ENCODE peak calls at places on chromosomes 1 and 21, in four cellular contexts. J, C, W and G are unnamed samples.

GRCh38 chr1:186325239-186325638 is 49.8 kb downstream of the TPR start:
- DNase-seq in J (peak), C (peak), W (peak), G (no peak)

GRCh38 chr1:30511563-30512252 is 211.7 kb downstream of the MATN1 start:
- DNase-seq in J (no peak), C (no peak), W (no peak), G (no peak)

GRCh38 chr1:234608720-234609527 is 1.1 kb downstream of the IRF2BP2 start:
- DNase-seq in J (peak), C (no peak), W (no peak), G (no peak)

GRCh38 chr1:181124206-181124825 is 35.8 kb downstream of the IER5 start:
- DNase-seq in J (no peak), C (no peak), W (no peak), G (no peak)

GRCh38 chr1:9362488-9362887 is 69.8 kb downstream of the SPSB1 start:
- DNase-seq in J (no peak), C (no peak), W (no peak), G (no peak)

GRCh38 chr1:168672278-168672677 is 56.7 kb downstream of the DPT start:
- DNase-seq in J (no peak), C (no peak), W (no peak), G (no peak)

GRCh38 chr1:33392639-33393038 is 38.3 kb downstream of the PHC2 start:
- DNase-seq in J (peak), C (no peak), W (no peak), G (peak)

GRCh38 chr21:26844258-26845065 is 747 bp downstream of the ADAMTS1 start:
- DNase-seq in J (no peak), C (no peak), W (no peak), G (peak)

GRCh38 chr1:178973671-178974091 is 52.0 kb upstream of the FAM20B start:
- DNase-seq in J (no peak), C (no peak), W (no peak), G (no peak)

GRCh38 chr1:226428348-226429050 is 20.6 kb upstream of the PARP1 start:
- DNase-seq in J (no peak), C (no peak), W (no peak), G (no peak)

GRCh38 chr1:64866689-64867088 is 99.7 kb downstream of the JAK1 start:
- DNase-seq in J (no peak), C (no peak), W (no peak), G (no peak)

GRCh38 chr1:200917291-200917817 is 22.7 kb downstream of the INAVA start:
- DNase-seq in J (no peak), C (no peak), W (peak), G (no peak)

GRCh38 chr21:27561116-27561515 is 594.2 kb upstream of the ADAMTS5 start:
- DNase-seq in J (no peak), C (no peak), W (no peak), G (no peak)

GRCh38 chr1:171898956-171899355 is 57.7 kb downstream of the DNM3 start:
- DNase-seq in J (no peak), C (no peak), W (no peak), G (peak)

GRCh38 chr1:81151300-81151699 is 649.4 kb upstream of the ADGRL2 start:
- DNase-seq in J (no peak), C (no peak), W (no peak), G (no peak)

GRCh38 chr1:44031051-44031899 is at the start of gene SLC6A9:
- DNase-seq in J (peak), C (no peak), W (peak), G (peak)

GRCh38 chr1:44808938-44809917 is 905 bp downstream of the BTBD19 start:
- DNase-seq in J (no peak), C (no peak), W (peak), G (no peak)

GRCh38 chr1:197787056-197787455 is 11.8 kb upstream of the DENND1B start:
- DNase-seq in J (no peak), C (no peak), W (no peak), G (no peak)

GRCh38 chr1:119874186-119874585 is 22.1 kb downstream of the ADAM30 start:
- DNase-seq in J (no peak), C (no peak), W (no peak), G (no peak)

GRCh38 chr1:230123280-230124186 is 56.5 kb downstream of the GALNT2 start:
- DNase-seq in J (no peak), C (no peak), W (peak), G (no peak)

GRCh38 chr21:8991968-8992621 is 1529.3 kb upstream of the TPTE start:
- DNase-seq in J (no peak), C (no peak), W (no peak), G (no peak)

GRCh38 chr1:176225911-176226310 is 18.8 kb upstream of the COP1 start:
- DNase-seq in J (no peak), C (no peak), W (peak), G (no peak)

GRCh38 chr1:144101397-144102050 is 129.7 kb upstream of the FAM72C start:
- DNase-seq in J (no peak), C (no peak), W (no peak), G (no peak)

GRCh38 chr1:208217774-208218173 is 26.4 kb downstream of the PLXNA2 start:
- DNase-seq in J (no peak), C (no peak), W (no peak), G (no peak)

GRCh38 chr1:42886046-42886739 is 39.8 kb downstream of the ZNF691 start:
- DNase-seq in J (no peak), C (no peak), W (no peak), G (no peak)

GRCh38 chr1:68119445-68119844 is 69.0 kb upstream of the DIRAS3 start:
- DNase-seq in J (no peak), C (no peak), W (no peak), G (no peak)

GRCh38 chr1:210582186-210582981 is 253.7 kb downstream of the HHAT start:
- DNase-seq in J (no peak), C (no peak), W (no peak), G (no peak)

GRCh38 chr1:83742446-83742845 is 256.5 kb downstream of the TTLL7 start:
- DNase-seq in J (no peak), C (no peak), W (no peak), G (no peak)

GRCh38 chr1:84998642-84999280 is 1.8 kb upstream of the MCOLN2 start:
- DNase-seq in J (no peak), C (no peak), W (no peak), G (peak)

GRCh38 chr1:63873751-63874150 is 99.9 kb downstream of the ROR1 start:
- DNase-seq in J (no peak), C (no peak), W (no peak), G (no peak)

GRCh38 chr1:156691665-156692408 is 13.5 kb downstream of the CRABP2 start:
- DNase-seq in J (peak), C (no peak), W (no peak), G (no peak)

GRCh38 chr21:33543505-33544129 is 779 bp downstream of the SON start:
- DNase-seq in J (no peak), C (no peak), W (no peak), G (no peak)

GRCh38 chr1:23422313-23422877 is 2.2 kb downstream of the TCEA3 start:
- DNase-seq in J (peak), C (no peak), W (no peak), G (peak)

GRCh38 chr21:33411949-33412430 is 8.8 kb downstream of the IFNGR2 start:
- DNase-seq in J (no peak), C (no peak), W (peak), G (no peak)

GRCh38 chr1:229410692-229411433 is 23.0 kb downstream of the ACTA1 start:
- DNase-seq in J (peak), C (no peak), W (no peak), G (peak)

GRCh38 chr1:3342960-3343359 is 111.5 kb upstream of the ARHGEF16 start:
- DNase-seq in J (no peak), C (no peak), W (no peak), G (no peak)

GRCh38 chr1:179709841-179710329 is 33.2 kb upstream of the FAM163A start:
- DNase-seq in J (no peak), C (no peak), W (no peak), G (peak)

GRCh38 chr1:19484793-19485361 is 462 bp downstream of the CAPZB start:
- DNase-seq in J (peak), C (no peak), W (no peak), G (peak)

GRCh38 chr1:4963251-4963650 is 308.8 kb downstream of the AJAP1 start:
- DNase-seq in J (no peak), C (no peak), W (no peak), G (no peak)

DNA sequence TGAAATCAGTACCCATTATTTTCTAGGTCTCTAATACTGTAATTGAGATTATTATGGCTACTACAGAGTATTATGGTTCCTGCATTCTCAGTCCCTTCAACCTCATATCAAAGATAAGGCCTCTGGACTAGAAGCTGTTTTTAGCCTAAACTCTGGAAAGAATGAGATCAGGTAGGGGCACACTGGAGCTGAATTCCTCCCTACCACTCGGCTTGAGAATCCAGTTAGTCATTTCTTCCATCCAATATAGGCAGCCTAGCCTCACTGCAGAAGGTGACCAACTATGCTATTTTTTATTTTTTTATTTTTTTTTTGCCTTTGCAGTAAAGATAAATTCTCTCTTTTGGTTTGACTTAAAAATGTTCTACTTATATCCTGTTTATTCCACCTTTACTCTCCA is 8.0 kb upstream of the HAX1 start:
- DNase-seq in J (no peak), C (no peak), W (no peak), G (no peak)
- H3K9ac ChIP-seq in J (no peak), C (no peak), W (no peak), G (no peak)

DNA sequence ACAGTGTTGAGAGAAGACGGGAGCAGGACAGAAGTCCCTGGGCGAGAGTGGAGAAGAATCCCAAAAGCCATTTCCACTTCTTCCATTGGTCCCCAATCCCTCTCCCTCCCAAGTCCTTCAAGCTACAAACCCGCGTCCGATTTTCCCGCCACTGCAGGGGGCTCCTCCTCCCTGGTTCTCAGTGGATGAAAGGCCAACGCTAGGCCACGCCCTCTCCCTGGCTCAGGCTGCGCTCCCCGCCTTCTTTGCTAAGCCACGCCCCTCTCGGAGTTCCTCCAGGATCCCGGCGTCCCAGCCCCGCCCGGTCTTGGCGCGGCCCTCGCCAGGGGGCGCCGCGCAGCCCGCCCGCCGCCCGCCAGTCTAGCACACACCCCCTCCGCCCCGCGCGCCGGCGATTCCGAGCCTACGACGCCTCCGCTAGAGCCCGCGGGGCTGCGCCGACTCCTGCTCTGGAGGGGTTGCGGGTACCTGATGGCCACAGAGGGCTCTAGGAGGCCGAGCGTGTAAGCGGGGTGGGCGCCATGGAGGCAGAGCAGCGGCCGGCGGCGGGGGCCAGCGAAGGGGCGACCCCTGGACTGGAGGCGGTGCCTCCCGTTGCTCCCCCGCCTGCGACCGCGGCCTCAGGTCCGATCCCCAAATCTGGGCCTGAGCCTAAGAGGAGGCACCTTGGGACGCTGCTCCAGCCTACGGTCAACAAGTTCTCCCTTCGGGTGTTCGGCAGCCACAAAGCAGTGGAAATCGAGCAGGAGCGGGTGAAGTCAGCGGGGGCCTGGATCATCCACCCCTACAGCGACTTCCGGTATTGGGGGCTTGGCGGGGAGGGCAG is at the start of gene HCN3:
- DNase-seq in J (peak), C (peak), W (peak), G (peak)
- TF ChIP-seq REST in J (peak), C (no peak), W (no peak), G (peak)

DNA sequence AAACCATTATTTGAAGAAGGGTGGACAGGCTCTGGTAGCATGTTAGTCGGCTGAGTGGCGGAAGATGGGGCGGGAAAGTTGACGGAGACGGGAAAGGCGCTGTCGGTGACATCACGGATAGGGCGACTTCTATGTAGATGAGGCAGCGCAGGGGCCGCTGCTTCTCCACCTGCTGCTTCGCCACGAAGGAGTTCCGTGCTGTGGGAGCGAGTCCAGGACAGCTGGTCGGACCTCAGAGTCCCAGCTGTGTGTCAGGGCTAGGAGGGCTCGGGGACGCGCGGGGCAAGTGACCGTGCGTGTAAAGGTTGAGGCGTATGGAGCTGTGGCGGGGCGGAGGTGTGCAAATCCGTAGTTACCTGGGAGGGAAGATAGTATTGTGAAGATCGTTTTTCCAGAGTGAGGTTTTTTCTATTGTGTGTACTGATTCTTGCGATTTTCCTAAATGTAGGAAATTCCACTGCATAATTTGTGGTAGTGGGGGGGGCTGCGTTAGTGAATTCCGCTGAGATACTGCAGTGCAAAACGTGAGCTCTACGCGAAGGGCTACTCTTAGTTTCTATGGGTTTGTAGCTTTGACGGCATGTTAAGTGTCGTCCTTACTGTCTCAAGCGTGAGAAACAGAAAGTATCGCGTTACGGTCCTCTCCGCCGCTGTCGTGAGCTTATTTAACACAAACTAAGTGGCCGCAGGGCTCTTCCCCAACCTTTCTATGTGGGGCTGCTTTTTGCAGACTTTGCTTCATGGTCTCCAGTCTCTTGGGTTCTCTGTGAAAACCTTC is 111.2 kb upstream of the NBPF11 start:
- DNase-seq in J (peak), C (peak), W (peak), G (peak)
- H3K9ac ChIP-seq in J (peak), C (peak), W (peak), G (no peak)

GRCh38 chr1:111738133-111738435 is 1.1 kb downstream of the INKA2 start:
- DNase-seq in J (no peak), C (no peak), W (no peak), G (no peak)

GRCh38 chr1:111738436-111739221 is 566 bp downstream of the INKA2 start:
- DNase-seq in J (peak), C (peak), W (peak), G (peak)

GRCh38 chr1:111737216-111738132 is 1.7 kb downstream of the INKA2 start:
- DNase-seq in J (no peak), C (no peak), W (no peak), G (no peak)

GRCh38 chr1:111739984-111740765 is 980 bp upstream of the INKA2 start:
- DNase-seq in J (peak), C (no peak), W (no peak), G (peak)

GRCh38 chr1:111739222-111739983 is at the start of gene INKA2:
- DNase-seq in J (peak), C (peak), W (peak), G (peak)
- TF ChIP-seq REST in J (no peak), C (no peak), W (no peak), G (no peak)

GRCh38 chr21:37454869-37455503 is 88.4 kb downstream of the DYRK1A start:
- DNase-seq in J (no peak), C (no peak), W (no peak), G (peak)
- H3K9ac ChIP-seq in J (no peak), C (no peak), W (no peak), G (no peak)

GRCh38 chr1:170620164-170620563 is 43.8 kb upstream of the PRRX1 start:
- DNase-seq in J (no peak), C (no peak), W (no peak), G (no peak)
- TF ChIP-seq REST in J (no peak), C (no peak), W (no peak), G (no peak)

GRCh38 chr1:1004780-1005697 is 5.1 kb upstream of the HES4 start:
- DNase-seq in J (peak), C (no peak), W (no peak), G (peak)
- H3K9ac ChIP-seq in J (peak), C (peak), W (peak), G (no peak)

GRCh38 chr1:8239306-8240023 is 78.4 kb upstream of the SLC45A1 start:
- DNase-seq in J (no peak), C (no peak), W (peak), G (no peak)
- TF ChIP-seq REST in J (no peak), C (no peak), W (no peak), G (no peak)

GRCh38 chr1:161157867-161158266 is 1.4 kb upstream of the USP21 start:
- DNase-seq in J (no peak), C (no peak), W (no peak), G (no peak)

GRCh38 chr1:161159087-161159914 is at the start of gene USP21:
- DNase-seq in J (peak), C (peak), W (peak), G (peak)

GRCh38 chr1:161159915-161160248 is 582 bp downstream of the USP21 start:
- DNase-seq in J (no peak), C (no peak), W (no peak), G (no peak)

GRCh38 chr1:161160763-161161162 is 1.5 kb downstream of the USP21 start:
- DNase-seq in J (no peak), C (no peak), W (no peak), G (no peak)

GRCh38 chr1:161158316-161159016 is 834 bp upstream of the USP21 start:
- DNase-seq in J (no peak), C (no peak), W (no peak), G (no peak)
- H3K9ac ChIP-seq in J (peak), C (peak), W (peak), G (peak)

DNA sequence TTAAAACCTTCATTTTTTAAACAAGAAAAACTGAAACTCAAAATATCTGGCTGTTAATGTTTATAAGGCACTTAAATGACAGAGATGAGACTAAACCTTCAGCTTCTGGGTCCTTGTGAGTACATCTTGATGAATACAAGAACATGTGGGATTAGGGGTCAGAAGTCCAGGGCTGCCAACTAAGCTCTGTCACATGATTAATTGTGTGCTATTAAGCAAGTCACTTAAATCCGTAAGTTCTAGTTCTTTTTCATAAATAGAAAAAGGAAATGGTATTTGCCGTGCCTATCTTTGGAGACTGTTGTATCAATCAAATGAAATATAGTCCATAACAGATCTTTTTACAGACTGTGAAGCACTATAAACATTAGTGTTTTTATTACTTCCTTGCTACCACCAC is 43.2 kb upstream of the KCTD3 start:
- DNase-seq in J (no peak), C (no peak), W (no peak), G (no peak)
- TF ChIP-seq REST in J (no peak), C (no peak), W (no peak), G (no peak)